ENCODE peak calls at places on chromosomes 1 and 21, in five cellular contexts. B is esophagus muscularis mucosa, D is GM23338, S is GM12892, P is breast epithelium. O is an unnamed sample.

GRCh38 chr1:92577251-92577895 is 90.6 kb upstream of the GFI1 start:
- DNase-seq in D (peak; percentile 4), S (no peak), B (no peak), P (no peak), O (no peak)

GRCh38 chr1:165144757-165145397 is 211.6 kb downstream of the LMX1A start:
- DNase-seq in P (peak; percentile 37), B (no peak), D (peak; percentile 85), S (no peak), O (peak; percentile 40)

GRCh38 chr1:29970747-29971325 is 734.5 kb downstream of the PTPRU start:
- DNase-seq in S (no peak), D (no peak), P (no peak), B (no peak), O (no peak)

GRCh38 chr1:11320153-11320936 is 47.3 kb downstream of the UBIAD1 start:
- DNase-seq in S (peak; percentile 61), D (peak; percentile 94), B (no peak), P (no peak), O (no peak)

GRCh38 chr1:28470146-28470545 is 35.7 kb upstream of the RCC1 start:
- DNase-seq in S (no peak), P (no peak), B (no peak), D (no peak), O (no peak)

GRCh38 chr1:2968471-2968881 is 52.8 kb upstream of the ACTRT2 start:
- DNase-seq in D (peak; percentile 9), P (no peak), B (no peak), S (no peak), O (no peak)

GRCh38 chr1:12206238-12206637 is 23.6 kb upstream of the VPS13D start:
- DNase-seq in B (no peak), P (no peak), S (no peak), D (no peak), O (no peak)

GRCh38 chr1:46453449-46453848 is 36.2 kb upstream of the DMBX1 start:
- DNase-seq in B (no peak), S (no peak), D (no peak), P (no peak), O (no peak)

GRCh38 chr1:26704629-26705028 is 8.8 kb downstream of the ARID1A start:
- DNase-seq in P (no peak), S (no peak), B (no peak), D (no peak), O (no peak)

GRCh38 chr1:175968486-175969182 is 225.2 kb upstream of the TNR start:
- DNase-seq in P (no peak), D (no peak), S (no peak), B (no peak), O (no peak)

GRCh38 chr1:84853743-84854721 is 39.0 kb downstream of the LPAR3 start:
- DNase-seq in D (no peak), B (peak; percentile 87), S (peak; percentile 37), P (no peak), O (no peak)

GRCh38 chr21:14766241-14766640 is 220.1 kb upstream of the SAMSN1 start:
- DNase-seq in S (no peak), P (no peak), B (no peak), D (peak; percentile 66), O (no peak)

GRCh38 chr1:73887412-73887811 is 310.6 kb downstream of the LRRIQ3 start:
- DNase-seq in B (no peak), D (no peak), P (no peak), S (no peak), O (no peak)

GRCh38 chr1:65538013-65538578 is 117.6 kb downstream of the LEPR start:
- DNase-seq in B (no peak), P (no peak), D (no peak), S (no peak), O (no peak)

GRCh38 chr1:41045740-41046139 is 24.2 kb upstream of the SLFNL1 start:
- DNase-seq in S (no peak), P (peak; percentile 90), D (no peak), B (no peak), O (peak; percentile 51)

GRCh38 chr1:105100102-105100501 is 1350.4 kb downstream of the AMY1C start:
- DNase-seq in P (no peak), S (no peak), B (no peak), D (no peak), O (no peak)

GRCh38 chr1:115314765-115315164 is 23.3 kb downstream of the NGF start:
- DNase-seq in D (peak; percentile 31), P (peak; percentile 70), B (no peak), S (no peak), O (no peak)

GRCh38 chr1:168261390-168261789 is 19.3 kb upstream of the TBX19 start:
- DNase-seq in B (no peak), S (no peak), D (no peak), P (no peak), O (no peak)

DNA sequence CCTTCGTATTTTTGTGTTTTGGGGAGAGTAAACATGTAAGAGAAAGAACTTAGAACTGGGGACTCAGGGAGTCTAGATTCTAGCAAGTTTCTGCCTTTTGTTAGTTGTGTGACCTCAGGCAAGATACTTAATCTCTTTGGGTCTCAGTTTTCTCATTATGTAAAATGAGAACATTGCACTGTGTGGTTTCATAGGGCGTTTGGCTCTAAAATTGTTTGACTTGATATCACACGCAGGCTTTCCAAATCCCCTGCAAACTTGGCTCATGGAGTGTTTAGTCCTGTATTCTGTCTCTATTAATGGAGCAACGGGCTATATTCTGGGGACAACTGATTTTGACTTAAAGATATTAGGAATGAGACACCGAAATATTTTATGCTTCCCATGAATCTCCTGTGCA is 57.7 kb downstream of the NTNG1 start:
- DNase-seq in D (no peak), B (no peak), S (no peak), P (no peak), O (no peak)
- TF ChIP-seq POLR2AphosphoS5 in D (no peak), B (no peak), S (no peak), P (no peak), O (no peak)

GRCh38 chr1:161099090-161099802 is 1.1 kb downstream of the KLHDC9 start:
- DNase-seq in D (peak; percentile 20), B (no peak), P (no peak), S (no peak), O (no peak)
- TF ChIP-seq POLR2AphosphoS5 in D (no peak), B (no peak), P (no peak), S (peak; percentile 42), O (no peak)

GRCh38 chr1:181099152-181100014 is 10.9 kb downstream of the IER5 start:
- DNase-seq in P (no peak), B (no peak), S (no peak), D (peak; percentile 41), O (no peak)
- TF ChIP-seq POLR2AphosphoS5 in P (no peak), B (no peak), S (peak; percentile 47), D (no peak), O (no peak)

DNA sequence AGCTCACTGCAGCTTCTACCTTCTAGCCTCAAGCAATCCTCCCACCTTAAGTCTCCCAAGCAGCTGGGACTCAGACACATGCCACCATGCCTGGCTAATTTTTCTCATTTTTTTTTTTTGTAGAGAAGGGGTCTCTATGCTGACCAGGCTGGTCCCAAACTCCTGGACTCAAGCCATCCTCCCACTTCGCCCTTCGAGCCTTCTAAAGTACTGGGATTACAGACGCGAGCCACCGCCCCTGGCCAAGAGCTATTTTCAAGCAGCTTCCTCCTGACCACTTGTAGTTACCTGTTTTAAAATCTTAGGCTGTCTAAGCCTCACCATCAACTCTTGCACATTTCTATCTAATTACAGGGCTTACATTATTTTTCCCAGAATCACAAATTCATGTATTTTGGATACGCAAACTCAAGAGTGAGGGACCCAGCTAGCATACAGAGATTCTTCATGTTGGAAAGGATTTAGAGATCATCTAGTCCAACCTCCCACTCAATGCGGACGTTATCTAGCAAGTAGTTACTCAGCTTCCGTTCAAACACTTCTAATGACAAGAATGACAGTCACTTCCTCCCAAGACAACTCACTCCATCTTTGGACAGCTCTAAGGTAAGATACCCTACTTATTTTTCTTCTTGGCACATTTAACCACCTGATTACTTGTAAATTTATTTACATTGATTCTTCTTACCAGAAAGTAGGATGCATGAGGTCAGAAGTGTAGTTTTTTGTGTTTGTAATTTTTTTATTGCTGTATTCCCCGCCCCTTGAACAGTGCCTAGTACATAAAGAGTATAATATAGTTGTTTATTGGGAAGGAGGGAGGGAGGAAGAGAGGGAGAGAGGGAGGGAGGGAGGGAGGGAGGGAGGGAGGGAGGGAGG is 65.4 kb downstream of the LUZP1 start:
- DNase-seq in B (no peak), D (no peak), S (no peak), P (no peak), O (peak; percentile 54)
- TF ChIP-seq POLR2AphosphoS5 in B (no peak), D (no peak), S (no peak), P (no peak), O (peak; percentile 32)

O was measured in transverse colon.